ENCODE peak calls at places on chromosomes 2 and 18, in seven cellular contexts. V is endodermal cell; F is left ventricle myocardium inferior; W is natural killer cell; O is astrocyte of the spinal cord; L is CD8-positive, alpha-beta T cell; R is tibial artery. N is an unnamed sample.

GRCh38 chr2:85997016-85997970 is 108.4 kb downstream of the POLR1A start:
- DNase-seq in V (no peak), F (peak), W (no peak), O (peak), L (no peak), R (peak), N (no peak)

GRCh38 chr2:73983322-73984202 is 1.1 kb upstream of the TET3 start:
- DNase-seq in V (peak), F (no peak), W (no peak), O (no peak), L (no peak), R (no peak), N (peak)

GRCh38 chr2:85423525-85423924 is 5.0 kb downstream of the SH2D6 start:
- DNase-seq in V (no peak), F (no peak), W (no peak), O (no peak), L (no peak), R (no peak), N (no peak)

GRCh38 chr2:141264848-141265247 is 866.0 kb downstream of the LRP1B start:
- DNase-seq in V (no peak), F (no peak), W (no peak), O (no peak), L (no peak), R (no peak), N (no peak)

GRCh38 chr2:134140251-134140661 is 113.6 kb upstream of the MGAT5 start:
- DNase-seq in V (no peak), F (no peak), W (no peak), O (no peak), L (no peak), R (no peak), N (no peak)

GRCh38 chr2:114108819-114109416 is 219.0 kb downstream of the ACTR3 start:
- DNase-seq in V (peak), F (no peak), W (no peak), O (no peak), L (no peak), R (no peak), N (no peak)

GRCh38 chr2:201797175-201797840 is 9.0 kb upstream of the CDK15 start:
- DNase-seq in V (no peak), F (no peak), W (no peak), O (peak), L (no peak), R (no peak), N (no peak)

GRCh38 chr2:45930396-45930792 is 278.9 kb downstream of the PRKCE start:
- DNase-seq in V (no peak), F (no peak), W (no peak), O (peak), L (no peak), R (no peak), N (no peak)

DNA sequence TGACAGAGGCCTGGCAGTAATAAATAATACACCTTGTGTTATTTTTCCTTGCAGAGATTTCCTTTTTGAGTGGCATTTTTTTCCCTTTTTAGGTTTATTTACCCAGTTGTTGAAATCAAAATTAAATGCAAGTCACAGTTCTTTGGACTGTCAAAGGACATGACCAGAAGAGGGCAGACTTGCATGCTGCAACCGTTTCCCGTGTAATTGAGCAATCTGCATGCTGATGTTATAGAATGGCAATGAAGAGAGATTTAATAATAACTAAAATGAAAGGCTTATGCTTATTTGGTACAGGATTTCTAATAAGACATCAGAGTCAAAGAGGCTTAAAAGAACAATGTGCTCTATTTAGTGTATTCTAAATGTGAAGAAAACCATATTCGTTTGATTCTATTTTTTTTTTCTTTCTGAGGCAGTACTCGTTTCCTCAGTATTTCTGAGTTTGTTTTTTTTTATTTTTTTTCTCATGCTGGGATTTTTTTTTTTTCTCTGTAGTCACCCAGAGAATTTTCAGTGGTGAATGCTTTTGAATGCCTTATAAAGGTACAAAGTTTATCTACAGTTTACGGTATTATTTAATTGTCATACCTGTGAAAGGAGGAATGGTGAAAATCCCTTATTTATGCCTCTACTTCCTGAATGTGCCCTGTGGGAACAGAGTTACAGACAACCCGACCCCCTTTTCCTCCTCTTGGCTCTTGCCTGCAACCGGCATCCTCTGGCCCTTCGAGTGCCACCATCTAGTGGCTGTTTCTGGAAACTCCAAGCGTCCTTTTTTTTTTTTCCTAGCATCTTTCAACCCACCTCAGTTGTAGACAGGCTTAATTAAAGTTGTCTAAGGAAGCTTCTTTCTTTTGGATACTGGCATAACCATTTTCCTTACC is 368.5 kb downstream of the LRRTM1 start:
- DNase-seq in V (peak), F (peak), W (no peak), O (peak), L (no peak), R (no peak), N (peak)
- TF ChIP-seq CTCF in V (peak), F (peak), W (no peak), O (peak), L (no peak), R (no peak), N (peak)

DNA sequence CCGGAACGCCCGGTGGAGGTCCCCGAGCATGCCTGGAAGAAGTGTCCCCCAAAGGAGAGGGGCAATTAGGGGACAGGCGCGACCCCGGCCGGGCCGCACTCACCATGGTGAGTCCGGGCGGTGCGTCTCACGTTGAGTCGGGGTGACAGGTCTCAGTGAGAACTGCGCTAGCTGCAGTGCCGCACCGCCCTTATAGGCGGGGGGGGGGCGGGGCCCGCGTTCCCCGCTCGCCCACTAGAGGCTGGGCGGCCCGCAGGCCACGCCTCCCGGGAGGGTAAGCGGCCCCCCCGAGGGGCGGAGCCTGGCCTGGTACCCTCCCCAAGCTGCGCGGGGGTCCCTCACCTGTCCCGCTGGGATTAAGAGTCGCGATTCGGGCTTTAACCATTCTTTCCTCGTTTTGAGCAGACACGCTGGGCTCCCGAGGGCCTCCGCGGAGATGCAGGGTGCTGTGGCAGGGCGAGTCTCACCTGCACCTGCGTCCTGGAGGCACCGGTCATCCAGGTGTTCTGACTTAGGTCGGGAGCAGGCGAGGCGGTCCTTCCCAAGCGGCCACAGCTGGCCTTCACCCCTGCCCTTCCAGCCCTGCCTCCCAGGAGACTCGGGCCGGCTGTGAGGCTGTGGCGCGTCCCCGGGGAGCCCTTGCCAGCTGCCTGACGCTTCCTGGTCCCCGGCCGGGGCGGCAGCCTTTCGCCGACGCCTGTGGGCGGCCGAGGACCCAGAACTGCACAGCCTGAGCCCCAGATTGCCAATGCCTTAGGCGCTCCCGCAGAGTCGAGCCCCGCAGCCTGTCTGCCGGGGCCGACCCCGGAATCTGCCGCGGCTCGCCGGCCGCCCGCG is at the start of gene TUBA4A:
- DNase-seq in V (peak), F (peak), W (peak), O (peak), L (peak), R (peak), N (peak)
- TF ChIP-seq CTCF in V (no peak), F (peak), W (no peak), O (no peak), L (no peak), R (peak), N (no peak)

GRCh38 chr2:39730685-39731302 is 48.3 kb downstream of the THUMPD2 start:
- DNase-seq in V (peak), F (no peak), W (no peak), O (peak), L (no peak), R (no peak), N (no peak)
- TF ChIP-seq CTCF in V (peak), F (peak), W (peak), O (peak), L (no peak), R (no peak), N (peak)

GRCh38 chr18:65941482-65941881 is 190.7 kb downstream of the CDH7 start:
- DNase-seq in V (no peak), F (no peak), W (no peak), O (no peak), L (no peak), R (no peak), N (no peak)

GRCh38 chr18:65937180-65937579 is 186.4 kb downstream of the CDH7 start:
- DNase-seq in V (no peak), F (no peak), W (no peak), O (no peak), L (no peak), R (no peak), N (no peak)

GRCh38 chr18:65942103-65942502 is 191.3 kb downstream of the CDH7 start:
- DNase-seq in V (no peak), F (no peak), W (no peak), O (no peak), L (no peak), R (no peak), N (no peak)

GRCh38 chr18:65936678-65937077 is 185.9 kb downstream of the CDH7 start:
- DNase-seq in V (no peak), F (no peak), W (no peak), O (no peak), L (no peak), R (no peak), N (no peak)

GRCh38 chr18:65938592-65939372 is 188.0 kb downstream of the CDH7 start:
- DNase-seq in V (peak), F (no peak), W (no peak), O (peak), L (no peak), R (no peak), N (no peak)
- TF ChIP-seq CTCF in V (peak), F (peak), W (no peak), O (peak), L (no peak), R (no peak), N (peak)

GRCh38 chr2:8544786-8545631 is 136.8 kb upstream of the ID2 start:
- DNase-seq in V (peak), F (peak), W (peak), O (peak), L (peak), R (peak), N (no peak)
- TF ChIP-seq CTCF in V (peak), F (peak), W (peak), O (peak), L (peak), R (no peak), N (peak)

DNA sequence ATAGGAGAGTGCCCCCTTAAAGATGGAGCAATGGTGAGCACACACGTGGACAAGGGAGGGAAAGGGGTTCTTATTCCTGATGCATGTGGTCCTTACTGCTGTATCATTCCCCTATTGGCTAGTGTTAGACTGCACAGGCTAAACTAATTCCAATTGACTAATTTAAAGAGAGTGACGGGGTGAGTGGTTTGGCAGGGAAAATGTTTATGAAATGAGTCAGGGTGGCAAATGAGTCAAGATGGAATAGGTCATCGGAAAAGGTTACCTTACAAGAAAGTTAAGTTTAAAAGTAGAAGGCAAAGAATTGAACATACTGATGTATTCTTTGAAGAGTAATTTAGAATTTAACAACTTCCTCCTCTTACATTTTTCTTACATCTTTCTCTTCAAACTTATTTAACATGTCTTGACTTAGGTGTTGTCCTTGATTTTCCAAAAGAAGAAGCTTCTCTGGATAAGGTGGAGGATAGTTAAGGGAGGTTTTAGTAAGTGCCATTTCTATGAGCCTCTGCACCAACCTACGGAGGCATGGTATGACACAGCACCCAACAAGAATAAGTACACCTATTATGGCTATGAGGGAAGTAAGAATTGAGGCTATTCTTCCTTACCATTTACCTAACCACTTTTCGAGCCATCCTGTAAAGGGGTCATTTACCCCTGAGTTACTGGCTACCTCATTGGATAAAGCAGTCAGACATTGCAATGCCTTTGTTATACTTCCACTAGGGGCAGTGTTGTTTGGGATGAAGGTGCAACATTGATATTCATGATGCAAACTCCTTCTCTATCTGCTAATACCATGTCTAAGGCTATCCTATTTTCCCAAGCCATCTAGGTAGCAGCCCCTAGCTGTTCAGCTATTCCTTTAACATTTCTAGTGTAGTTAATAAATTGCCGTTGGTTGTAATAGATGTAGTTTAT is 1345.8 kb upstream of the LRRTM1 start:
- DNase-seq in V (no peak), F (no peak), W (no peak), O (no peak), L (no peak), R (no peak), N (no peak)
- TF ChIP-seq CTCF in V (peak), F (no peak), W (no peak), O (peak), L (no peak), R (no peak), N (peak)

GRCh38 chr2:238154570-238154969 is 4.2 kb upstream of the ERFE start:
- DNase-seq in V (no peak), F (no peak), W (no peak), O (no peak), L (no peak), R (no peak), N (no peak)

GRCh38 chr2:238155051-238155760 is 3.6 kb upstream of the ERFE start:
- DNase-seq in V (no peak), F (no peak), W (no peak), O (peak), L (no peak), R (no peak), N (no peak)

GRCh38 chr2:238151628-238152235 is 7.0 kb upstream of the ERFE start:
- DNase-seq in V (peak), F (no peak), W (no peak), O (no peak), L (no peak), R (no peak), N (no peak)

GRCh38 chr2:238151205-238151604 is 7.6 kb upstream of the ERFE start:
- DNase-seq in V (no peak), F (no peak), W (no peak), O (no peak), L (no peak), R (no peak), N (no peak)

GRCh38 chr2:238152811-238153688 is 5.7 kb upstream of the ERFE start:
- DNase-seq in V (no peak), F (no peak), W (no peak), O (no peak), L (no peak), R (no peak), N (no peak)
- TF ChIP-seq CTCF in V (peak), F (peak), W (no peak), O (peak), L (no peak), R (no peak), N (no peak)